ENCODE peak calls at places on chromosomes 5 and 9, in eight cellular contexts. D, L, W, E, I, H, Z and S are unnamed samples.

GRCh38 chr5:66246621-66247020 is 102.5 kb downstream of the SREK1 start:
- DNase-seq in L (no peak), E (no peak), H (no peak), D (no peak), Z (no peak), W (no peak), I (no peak), S (no peak)

GRCh38 chr5:134226441-134227192 is 744 bp upstream of the PPP2CA start:
- DNase-seq in Z (no peak), W (peak), L (no peak), E (peak), D (no peak), I (no peak), H (no peak), S (no peak)

GRCh38 chr5:77101298-77101697 is 14.2 kb upstream of the ZBED3 start:
- DNase-seq in Z (no peak), L (no peak), H (no peak), W (no peak), I (no peak), E (no peak), D (no peak), S (peak)

GRCh38 chr9:92138157-92138959 is 23.1 kb upstream of the SPTLC1 start:
- DNase-seq in W (peak), L (no peak), I (no peak), D (peak), Z (peak), E (peak), H (peak), S (peak)

GRCh38 chr9:129321511-129322021 is 143.5 kb upstream of the IER5L start:
- DNase-seq in I (no peak), H (no peak), L (no peak), Z (no peak), E (no peak), W (no peak), D (peak), S (no peak)

GRCh38 chr5:152542741-152543140 is 137.7 kb upstream of the NMUR2 start:
- DNase-seq in D (no peak), E (no peak), Z (no peak), W (no peak), I (no peak), H (peak), L (no peak), S (no peak)

GRCh38 chr9:93451762-93452709 is 551 bp downstream of the FAM120A start:
- DNase-seq in W (peak), Z (peak), H (peak), L (no peak), E (peak), D (peak), I (no peak), S (peak)

GRCh38 chr9:129637102-129637501 is 4.8 kb downstream of the ASB6 start:
- DNase-seq in W (no peak), I (no peak), D (no peak), L (no peak), E (no peak), H (no peak), Z (no peak), S (no peak)

GRCh38 chr9:37639109-37639748 is 11.5 kb upstream of the FRMPD1 start:
- DNase-seq in Z (no peak), L (no peak), W (no peak), E (no peak), I (no peak), D (no peak), H (no peak), S (no peak)

GRCh38 chr9:34219421-34219820 is 40.6 kb downstream of the UBAP1 start:
- DNase-seq in W (no peak), D (no peak), L (no peak), Z (no peak), E (no peak), I (no peak), H (no peak), S (no peak)

GRCh38 chr5:40518511-40518917 is 161.2 kb upstream of the PTGER4 start:
- DNase-seq in H (peak), Z (no peak), E (no peak), I (peak), W (no peak), L (no peak), D (no peak), S (no peak)

GRCh38 chr5:92163906-92164305 is 780.8 kb upstream of the ARRDC3 start:
- DNase-seq in H (no peak), Z (no peak), L (no peak), D (no peak), W (no peak), E (no peak), I (no peak), S (no peak)

GRCh38 chr5:57298985-57299491 is 125.2 kb downstream of the GPBP1 start:
- DNase-seq in D (no peak), Z (peak), E (peak), W (peak), L (peak), I (peak), H (peak), S (peak)

GRCh38 chr5:87076931-87077330 is 190.8 kb upstream of the RASA1 start:
- DNase-seq in W (no peak), Z (no peak), H (peak), E (no peak), D (no peak), I (no peak), L (no peak), S (no peak)